ENCODE peak calls at places on chromosomes 5 and 9, in seven cellular contexts. W is HCT116, K is SK-N-SH, B is GM12878, U is HepG2, Y is K562, E is H1. P is an unnamed sample.

GRCh38 chr5:120368923-120369715 is 95.0 kb upstream of the PRR16 start:
- DNase-seq in W (no peak), K (no peak), B (no peak), U (peak), Y (no peak), E (no peak), P (no peak)

GRCh38 chr5:150078802-150079654 is 7.3 kb downstream of the CSF1R start:
- DNase-seq in W (no peak), K (peak), B (no peak), U (no peak), Y (no peak), E (peak), P (no peak)

GRCh38 chr5:75156585-75156984 is 80.1 kb downstream of the ANKRD31 start:
- DNase-seq in W (no peak), K (no peak), B (no peak), U (peak), Y (no peak), E (no peak), P (no peak)

GRCh38 chr5:74241751-74242140 is 398.8 kb downstream of the ENC1 start:
- DNase-seq in W (peak), K (no peak), B (no peak), U (no peak), Y (no peak), E (no peak), P (no peak)

GRCh38 chr5:141326088-141326854 is 4.0 kb upstream of the PCDHGA1 start:
- DNase-seq in W (no peak), K (peak), B (no peak), U (peak), Y (peak), E (peak), P (peak)

GRCh38 chr9:81320909-81321482 is 368.4 kb downstream of the TLE1 start:
- DNase-seq in W (no peak), K (peak), B (no peak), U (no peak), Y (no peak), E (no peak), P (no peak)

GRCh38 chr5:88957000-88957399 is 74.0 kb upstream of the MEF2C start:
- DNase-seq in W (no peak), K (no peak), B (no peak), U (no peak), Y (no peak), E (no peak), P (no peak)

GRCh38 chr5:1860021-1860610 is 22.6 kb downstream of the IRX4 start:
- DNase-seq in W (no peak), K (no peak), B (no peak), U (no peak), Y (no peak), E (no peak), P (no peak)

GRCh38 chr5:154837009-154837881 is 13.2 kb downstream of the FAXDC2 start:
- DNase-seq in W (no peak), K (no peak), B (no peak), U (peak), Y (no peak), E (no peak), P (no peak)

GRCh38 chr5:76709762-76710161 is 6.2 kb upstream of the F2R start:
- DNase-seq in W (no peak), K (no peak), B (no peak), U (no peak), Y (no peak), E (no peak), P (no peak)

GRCh38 chr5:157915638-157916037 is 56.7 kb upstream of the CLINT1 start:
- DNase-seq in W (no peak), K (peak), B (no peak), U (peak), Y (peak), E (no peak), P (peak)

GRCh38 chr5:133818869-133819600 is 149.4 kb downstream of the C5orf15 start:
- DNase-seq in W (no peak), K (no peak), B (no peak), U (no peak), Y (no peak), E (no peak), P (no peak)

GRCh38 chr9:18922161-18922910 is 110.7 kb downstream of the SAXO1 start:
- DNase-seq in W (no peak), K (peak), B (no peak), U (no peak), Y (no peak), E (no peak), P (no peak)

GRCh38 chr9:133604214-133604613 is 5.0 kb downstream of the FAM163B start:
- DNase-seq in W (no peak), K (peak), B (no peak), U (peak), Y (peak), E (no peak), P (no peak)

GRCh38 chr5:172897691-172898512 is 61.3 kb upstream of the RPL26L1 start:
- DNase-seq in W (no peak), K (no peak), B (no peak), U (no peak), Y (no peak), E (no peak), P (peak)

GRCh38 chr5:61330341-61330878 is 1.6 kb upstream of the ZSWIM6 start:
- DNase-seq in W (no peak), K (peak), B (no peak), U (peak), Y (peak), E (peak), P (peak)

GRCh38 chr9:135674977-135675376 is 11.9 kb downstream of the LCN9 start:
- DNase-seq in W (no peak), K (no peak), B (no peak), U (no peak), Y (no peak), E (no peak), P (no peak)

GRCh38 chr5:113375492-113376060 is 59.2 kb downstream of the TSSK1B start:
- DNase-seq in W (no peak), K (no peak), B (no peak), U (no peak), Y (no peak), E (no peak), P (no peak)

GRCh38 chr5:167587768-167588167 is 703.7 kb upstream of the WWC1 start:
- DNase-seq in W (peak), K (peak), B (no peak), U (peak), Y (no peak), E (no peak), P (peak)

GRCh38 chr5:73442960-73443627 is 5.5 kb downstream of the FOXD1 start:
- DNase-seq in W (no peak), K (no peak), B (no peak), U (no peak), Y (no peak), E (no peak), P (no peak)

GRCh38 chr9:91817493-91818225 is 132.4 kb downstream of the ROR2 start:
- DNase-seq in W (no peak), K (no peak), B (no peak), U (no peak), Y (no peak), E (no peak), P (no peak)

GRCh38 chr9:28212979-28213378 is 639.7 kb upstream of the C9orf72 start:
- DNase-seq in W (peak), K (no peak), B (no peak), U (peak), Y (no peak), E (no peak), P (peak)

GRCh38 chr9:91781906-91782305 is 168.1 kb downstream of the ROR2 start:
- DNase-seq in W (no peak), K (no peak), B (no peak), U (no peak), Y (no peak), E (no peak), P (no peak)

GRCh38 chr5:134247411-134247810 is 21.5 kb upstream of the PPP2CA start:
- DNase-seq in W (peak), K (no peak), B (no peak), U (peak), Y (no peak), E (no peak), P (no peak)

GRCh38 chr5:116452774-116453368 is 121.8 kb downstream of the SEMA6A start:
- DNase-seq in W (no peak), K (no peak), B (no peak), U (peak), Y (no peak), E (no peak), P (no peak)

GRCh38 chr9:72132052-72132451 is 17.2 kb upstream of the GDA start:
- DNase-seq in W (no peak), K (no peak), B (no peak), U (no peak), Y (no peak), E (no peak), P (no peak)

GRCh38 chr5:146805099-146805498 is 73.5 kb downstream of the PPP2R2B start:
- DNase-seq in W (no peak), K (no peak), B (no peak), U (no peak), Y (no peak), E (no peak), P (no peak)

GRCh38 chr9:125990186-125990792 is 243.1 kb downstream of the PBX3 start:
- DNase-seq in W (no peak), K (no peak), B (no peak), U (no peak), Y (no peak), E (no peak), P (no peak)

GRCh38 chr5:34045996-34046395 is 3.0 kb upstream of the C1QTNF3 start:
- DNase-seq in W (no peak), K (no peak), B (no peak), U (peak), Y (no peak), E (no peak), P (peak)

GRCh38 chr9:112434487-112434886 is 52.1 kb upstream of the KIAA1958 start:
- DNase-seq in W (no peak), K (no peak), B (no peak), U (no peak), Y (no peak), E (no peak), P (no peak)

DNA sequence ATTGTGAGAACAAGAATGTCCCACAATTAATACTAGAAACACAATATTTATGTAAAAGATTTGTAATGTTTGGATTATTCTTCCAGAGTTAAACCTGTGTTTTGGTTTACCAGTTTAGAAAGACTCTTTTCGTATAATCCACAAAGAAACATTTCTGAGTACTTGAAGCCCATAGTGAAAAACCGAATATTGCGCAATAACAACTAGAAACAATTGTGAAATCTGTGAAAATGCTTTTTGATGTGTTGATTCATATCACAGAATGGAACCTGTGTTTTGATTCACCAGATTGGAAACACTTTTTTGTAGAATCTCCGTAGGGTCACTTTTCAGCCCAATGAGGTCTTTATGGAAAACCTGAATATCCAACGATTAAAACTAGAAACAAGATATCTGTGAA is 386.2 kb downstream of the PRDM9 start:
- DNase-seq in W (no peak), K (no peak), B (no peak), U (no peak), Y (no peak), E (no peak), P (no peak)
- TF ChIP-seq MAX in W (no peak), K (no peak), B (no peak), U (no peak), Y (no peak), E (no peak), P (no peak)

GRCh38 chr9:16012621-16013020 is 459.8 kb downstream of the CCDC171 start:
- DNase-seq in W (no peak), K (no peak), B (no peak), U (no peak), Y (no peak), E (no peak), P (peak)

GRCh38 chr9:16013826-16014225 is 461.0 kb downstream of the CCDC171 start:
- DNase-seq in W (no peak), K (no peak), B (no peak), U (no peak), Y (no peak), E (no peak), P (no peak)

GRCh38 chr9:16013366-16013765 is 460.5 kb downstream of the CCDC171 start:
- DNase-seq in W (no peak), K (no peak), B (no peak), U (no peak), Y (no peak), E (no peak), P (no peak)

GRCh38 chr9:16004613-16005012 is 451.8 kb downstream of the CCDC171 start:
- DNase-seq in W (no peak), K (no peak), B (no peak), U (no peak), Y (no peak), E (no peak), P (no peak)

GRCh38 chr9:16010221-16010620 is 457.4 kb downstream of the CCDC171 start:
- DNase-seq in W (no peak), K (no peak), B (no peak), U (no peak), Y (no peak), E (no peak), P (no peak)
- H3K4me2 ChIP-seq in W (no peak), K (no peak), B (no peak), U (no peak), Y (no peak), E (no peak), P (no peak)

GRCh38 chr9:14348241-14349140 is 34.5 kb upstream of the NFIB start:
- DNase-seq in W (no peak), K (peak), B (no peak), U (no peak), Y (no peak), E (peak), P (no peak)
- H3K27ac ChIP-seq in W (no peak), K (no peak), B (no peak), U (no peak), Y (no peak), E (no peak), P (peak)

GRCh38 chr5:7261900-7262299 is 134.0 kb upstream of the ADCY2 start:
- DNase-seq in W (no peak), K (no peak), B (no peak), U (no peak), Y (no peak), E (no peak), P (no peak)

GRCh38 chr5:7261049-7261448 is 134.9 kb upstream of the ADCY2 start:
- DNase-seq in W (no peak), K (peak), B (no peak), U (peak), Y (peak), E (no peak), P (peak)
- TF ChIP-seq MAX in W (no peak), K (no peak), B (no peak), U (no peak), Y (no peak), E (peak), P (no peak)